ENCODE peak calls at places on chromosomes 2 and 18, in seven cellular contexts. One of them, this sample, is unnamed.
A peak's percentile ranks its signal among the peaks of the same experiment; 100 is the strongest.

GRCh38 chr2:127968610-127969339 is 59.1 kb downstream of the SAP130 start:
- DNase-seq in iris pigment epithelial cell: peak; percentile 23
- DNase-seq in activated CD4-positive, alpha-beta T cell treated with anti-CD3 and anti-CD28 coated beads for 24 hours: no peak
- DNase-seq in left cardiac atrium: no peak
- DNase-seq in stimulated activated CD4-positive, alpha-beta T cell treated with anti-CD3 and anti-CD28 coated beads, TNF-alpha, amount 100 ng/mL, for 4 hours: no peak
- DNase-seq in T-helper 9 cell: no peak
- DNase-seq in osteoblast: no peak
- DNase-seq in this sample: peak; percentile 37

GRCh38 chr2:39124770-39125075 is 3.9 kb upstream of the SOS1 start:
- DNase-seq in left cardiac atrium: no peak
- DNase-seq in stimulated activated CD4-positive, alpha-beta T cell treated with anti-CD3 and anti-CD28 coated beads, TNF-alpha, amount 100 ng/mL, for 4 hours: no peak
- DNase-seq in osteoblast: peak; percentile 70
- DNase-seq in T-helper 9 cell: no peak
- DNase-seq in activated CD4-positive, alpha-beta T cell treated with anti-CD3 and anti-CD28 coated beads for 24 hours: no peak
- DNase-seq in iris pigment epithelial cell: no peak
- DNase-seq in this sample: peak; percentile 80

GRCh38 chr2:77862120-77862519 is 339.9 kb upstream of the LRRTM4 start:
- DNase-seq in activated CD4-positive, alpha-beta T cell treated with anti-CD3 and anti-CD28 coated beads for 24 hours: no peak
- DNase-seq in osteoblast: no peak
- DNase-seq in left cardiac atrium: no peak
- DNase-seq in iris pigment epithelial cell: no peak
- DNase-seq in stimulated activated CD4-positive, alpha-beta T cell treated with anti-CD3 and anti-CD28 coated beads, TNF-alpha, amount 100 ng/mL, for 4 hours: no peak
- DNase-seq in T-helper 9 cell: no peak
- DNase-seq in this sample: no peak

GRCh38 chr2:134657650-134658250 is 61.0 kb downstream of the TMEM163 start:
- DNase-seq in stimulated activated CD4-positive, alpha-beta T cell treated with anti-CD3 and anti-CD28 coated beads, TNF-alpha, amount 100 ng/mL, for 4 hours: no peak
- DNase-seq in left cardiac atrium: no peak
- DNase-seq in T-helper 9 cell: peak; percentile 44
- DNase-seq in osteoblast: no peak
- DNase-seq in iris pigment epithelial cell: no peak
- DNase-seq in activated CD4-positive, alpha-beta T cell treated with anti-CD3 and anti-CD28 coated beads for 24 hours: no peak
- DNase-seq in this sample: no peak

GRCh38 chr18:45890606-45891005 is 65.1 kb downstream of the SIGLEC15 start:
- DNase-seq in T-helper 9 cell: no peak
- DNase-seq in iris pigment epithelial cell: no peak
- DNase-seq in stimulated activated CD4-positive, alpha-beta T cell treated with anti-CD3 and anti-CD28 coated beads, TNF-alpha, amount 100 ng/mL, for 4 hours: no peak
- DNase-seq in activated CD4-positive, alpha-beta T cell treated with anti-CD3 and anti-CD28 coated beads for 24 hours: no peak
- DNase-seq in left cardiac atrium: no peak
- DNase-seq in osteoblast: no peak
- DNase-seq in this sample: no peak

GRCh38 chr18:28728891-28729290 is 552.0 kb upstream of the CDH2 start:
- DNase-seq in osteoblast: no peak
- DNase-seq in activated CD4-positive, alpha-beta T cell treated with anti-CD3 and anti-CD28 coated beads for 24 hours: no peak
- DNase-seq in T-helper 9 cell: no peak
- DNase-seq in stimulated activated CD4-positive, alpha-beta T cell treated with anti-CD3 and anti-CD28 coated beads, TNF-alpha, amount 100 ng/mL, for 4 hours: no peak
- DNase-seq in left cardiac atrium: no peak
- DNase-seq in iris pigment epithelial cell: peak; percentile 36
- DNase-seq in this sample: no peak

GRCh38 chr2:188721784-188722183 is 252.4 kb upstream of the COL3A1 start:
- DNase-seq in T-helper 9 cell: no peak
- DNase-seq in iris pigment epithelial cell: no peak
- DNase-seq in activated CD4-positive, alpha-beta T cell treated with anti-CD3 and anti-CD28 coated beads for 24 hours: no peak
- DNase-seq in osteoblast: no peak
- DNase-seq in left cardiac atrium: no peak
- DNase-seq in stimulated activated CD4-positive, alpha-beta T cell treated with anti-CD3 and anti-CD28 coated beads, TNF-alpha, amount 100 ng/mL, for 4 hours: no peak
- DNase-seq in this sample: no peak

GRCh38 chr2:136118819-136119716 is 1.1 kb upstream of the CXCR4 start:
- DNase-seq in iris pigment epithelial cell: no peak
- DNase-seq in T-helper 9 cell: peak; percentile 86
- DNase-seq in activated CD4-positive, alpha-beta T cell treated with anti-CD3 and anti-CD28 coated beads for 24 hours: peak; percentile 66
- DNase-seq in stimulated activated CD4-positive, alpha-beta T cell treated with anti-CD3 and anti-CD28 coated beads, TNF-alpha, amount 100 ng/mL, for 4 hours: peak; percentile 54
- DNase-seq in left cardiac atrium: peak; percentile 63
- DNase-seq in osteoblast: peak; percentile 74
- DNase-seq in this sample: no peak

GRCh38 chr2:85259101-85259590 is 68.6 kb downstream of the TGOLN2 start:
- DNase-seq in iris pigment epithelial cell: peak; percentile 84
- DNase-seq in osteoblast: peak; percentile 89
- DNase-seq in left cardiac atrium: no peak
- DNase-seq in stimulated activated CD4-positive, alpha-beta T cell treated with anti-CD3 and anti-CD28 coated beads, TNF-alpha, amount 100 ng/mL, for 4 hours: no peak
- DNase-seq in T-helper 9 cell: no peak
- DNase-seq in activated CD4-positive, alpha-beta T cell treated with anti-CD3 and anti-CD28 coated beads for 24 hours: no peak
- DNase-seq in this sample: no peak

GRCh38 chr2:240161087-240161750 is 20.8 kb upstream of the OTOS start:
- DNase-seq in osteoblast: peak; percentile 47
- DNase-seq in activated CD4-positive, alpha-beta T cell treated with anti-CD3 and anti-CD28 coated beads for 24 hours: no peak
- DNase-seq in T-helper 9 cell: no peak
- DNase-seq in left cardiac atrium: no peak
- DNase-seq in iris pigment epithelial cell: no peak
- DNase-seq in stimulated activated CD4-positive, alpha-beta T cell treated with anti-CD3 and anti-CD28 coated beads, TNF-alpha, amount 100 ng/mL, for 4 hours: no peak
- DNase-seq in this sample: no peak

GRCh38 chr18:21997207-21998143 is 171.9 kb upstream of the GATA6 start:
- DNase-seq in stimulated activated CD4-positive, alpha-beta T cell treated with anti-CD3 and anti-CD28 coated beads, TNF-alpha, amount 100 ng/mL, for 4 hours: no peak
- DNase-seq in osteoblast: no peak
- DNase-seq in T-helper 9 cell: no peak
- DNase-seq in left cardiac atrium: no peak
- DNase-seq in activated CD4-positive, alpha-beta T cell treated with anti-CD3 and anti-CD28 coated beads for 24 hours: no peak
- DNase-seq in iris pigment epithelial cell: peak; percentile 43
- DNase-seq in this sample: no peak

GRCh38 chr2:9076210-9076609 is 72.7 kb upstream of the MBOAT2 start:
- DNase-seq in T-helper 9 cell: no peak
- DNase-seq in osteoblast: no peak
- DNase-seq in left cardiac atrium: no peak
- DNase-seq in iris pigment epithelial cell: peak; percentile 61
- DNase-seq in stimulated activated CD4-positive, alpha-beta T cell treated with anti-CD3 and anti-CD28 coated beads, TNF-alpha, amount 100 ng/mL, for 4 hours: no peak
- DNase-seq in activated CD4-positive, alpha-beta T cell treated with anti-CD3 and anti-CD28 coated beads for 24 hours: no peak
- DNase-seq in this sample: no peak

GRCh38 chr2:209391776-209392401 is 32.0 kb upstream of the MAP2 start:
- DNase-seq in stimulated activated CD4-positive, alpha-beta T cell treated with anti-CD3 and anti-CD28 coated beads, TNF-alpha, amount 100 ng/mL, for 4 hours: no peak
- DNase-seq in osteoblast: peak; percentile 64
- DNase-seq in T-helper 9 cell: no peak
- DNase-seq in left cardiac atrium: no peak
- DNase-seq in activated CD4-positive, alpha-beta T cell treated with anti-CD3 and anti-CD28 coated beads for 24 hours: no peak
- DNase-seq in iris pigment epithelial cell: peak; percentile 49
- DNase-seq in this sample: no peak

GRCh38 chr18:21550510-21550970 is 50.0 kb downstream of the ESCO1 start:
- DNase-seq in left cardiac atrium: no peak
- DNase-seq in osteoblast: no peak
- DNase-seq in T-helper 9 cell: no peak
- DNase-seq in stimulated activated CD4-positive, alpha-beta T cell treated with anti-CD3 and anti-CD28 coated beads, TNF-alpha, amount 100 ng/mL, for 4 hours: no peak
- DNase-seq in activated CD4-positive, alpha-beta T cell treated with anti-CD3 and anti-CD28 coated beads for 24 hours: no peak
- DNase-seq in iris pigment epithelial cell: no peak
- DNase-seq in this sample: no peak

GRCh38 chr18:69626643-69627242 is 226.1 kb downstream of the DOK6 start:
- DNase-seq in left cardiac atrium: no peak
- DNase-seq in activated CD4-positive, alpha-beta T cell treated with anti-CD3 and anti-CD28 coated beads for 24 hours: no peak
- DNase-seq in iris pigment epithelial cell: peak; percentile 3
- DNase-seq in osteoblast: no peak
- DNase-seq in T-helper 9 cell: no peak
- DNase-seq in stimulated activated CD4-positive, alpha-beta T cell treated with anti-CD3 and anti-CD28 coated beads, TNF-alpha, amount 100 ng/mL, for 4 hours: no peak
- DNase-seq in this sample: no peak

GRCh38 chr2:127197475-127198385 is 22.4 kb downstream of the CYP27C1 start:
- DNase-seq in left cardiac atrium: peak; percentile 53
- DNase-seq in stimulated activated CD4-positive, alpha-beta T cell treated with anti-CD3 and anti-CD28 coated beads, TNF-alpha, amount 100 ng/mL, for 4 hours: peak; percentile 9
- DNase-seq in activated CD4-positive, alpha-beta T cell treated with anti-CD3 and anti-CD28 coated beads for 24 hours: peak; percentile 42
- DNase-seq in osteoblast: peak; percentile 89
- DNase-seq in T-helper 9 cell: peak; percentile 34
- DNase-seq in iris pigment epithelial cell: peak; percentile 31
- DNase-seq in this sample: no peak

GRCh38 chr2:195486987-195487644 is 169.9 kb upstream of the SLC39A10 start:
- DNase-seq in osteoblast: peak; percentile 62
- DNase-seq in activated CD4-positive, alpha-beta T cell treated with anti-CD3 and anti-CD28 coated beads for 24 hours: no peak
- DNase-seq in left cardiac atrium: no peak
- DNase-seq in iris pigment epithelial cell: peak; percentile 93
- DNase-seq in stimulated activated CD4-positive, alpha-beta T cell treated with anti-CD3 and anti-CD28 coated beads, TNF-alpha, amount 100 ng/mL, for 4 hours: no peak
- DNase-seq in T-helper 9 cell: no peak
- DNase-seq in this sample: peak; percentile 75

GRCh38 chr2:182784777-182785176 is 68.7 kb downstream of the DNAJC10 start:
- DNase-seq in activated CD4-positive, alpha-beta T cell treated with anti-CD3 and anti-CD28 coated beads for 24 hours: no peak
- DNase-seq in iris pigment epithelial cell: peak; percentile 60
- DNase-seq in T-helper 9 cell: no peak
- DNase-seq in osteoblast: no peak
- DNase-seq in left cardiac atrium: no peak
- DNase-seq in stimulated activated CD4-positive, alpha-beta T cell treated with anti-CD3 and anti-CD28 coated beads, TNF-alpha, amount 100 ng/mL, for 4 hours: no peak
- DNase-seq in this sample: no peak

GRCh38 chr18:48031641-48032040 is 101.2 kb upstream of the SMAD2 start:
- DNase-seq in activated CD4-positive, alpha-beta T cell treated with anti-CD3 and anti-CD28 coated beads for 24 hours: no peak
- DNase-seq in left cardiac atrium: no peak
- DNase-seq in osteoblast: no peak
- DNase-seq in iris pigment epithelial cell: no peak
- DNase-seq in T-helper 9 cell: no peak
- DNase-seq in stimulated activated CD4-positive, alpha-beta T cell treated with anti-CD3 and anti-CD28 coated beads, TNF-alpha, amount 100 ng/mL, for 4 hours: no peak
- DNase-seq in this sample: no peak

GRCh38 chr2:45119038-45119437 is 109.8 kb upstream of the SIX2 start:
- DNase-seq in activated CD4-positive, alpha-beta T cell treated with anti-CD3 and anti-CD28 coated beads for 24 hours: no peak
- DNase-seq in left cardiac atrium: no peak
- DNase-seq in osteoblast: no peak
- DNase-seq in stimulated activated CD4-positive, alpha-beta T cell treated with anti-CD3 and anti-CD28 coated beads, TNF-alpha, amount 100 ng/mL, for 4 hours: no peak
- DNase-seq in iris pigment epithelial cell: peak; percentile 85
- DNase-seq in T-helper 9 cell: no peak
- DNase-seq in this sample: no peak

GRCh38 chr2:33528551-33528950 is 52.1 kb downstream of the RASGRP3 start:
- DNase-seq in iris pigment epithelial cell: no peak
- DNase-seq in left cardiac atrium: no peak
- DNase-seq in activated CD4-positive, alpha-beta T cell treated with anti-CD3 and anti-CD28 coated beads for 24 hours: no peak
- DNase-seq in stimulated activated CD4-positive, alpha-beta T cell treated with anti-CD3 and anti-CD28 coated beads, TNF-alpha, amount 100 ng/mL, for 4 hours: no peak
- DNase-seq in T-helper 9 cell: no peak
- DNase-seq in osteoblast: no peak
- DNase-seq in this sample: no peak

GRCh38 chr2:200226652-200227426 is 79.7 kb upstream of the SPATS2L start:
- DNase-seq in left cardiac atrium: peak; percentile 58
- DNase-seq in activated CD4-positive, alpha-beta T cell treated with anti-CD3 and anti-CD28 coated beads for 24 hours: no peak
- DNase-seq in iris pigment epithelial cell: no peak
- DNase-seq in T-helper 9 cell: no peak
- DNase-seq in stimulated activated CD4-positive, alpha-beta T cell treated with anti-CD3 and anti-CD28 coated beads, TNF-alpha, amount 100 ng/mL, for 4 hours: no peak
- DNase-seq in osteoblast: no peak
- DNase-seq in this sample: no peak

GRCh38 chr2:160652236-160652635 is 158.6 kb upstream of the RBMS1 start:
- DNase-seq in iris pigment epithelial cell: peak; percentile 23
- DNase-seq in left cardiac atrium: peak; percentile 56
- DNase-seq in activated CD4-positive, alpha-beta T cell treated with anti-CD3 and anti-CD28 coated beads for 24 hours: peak; percentile 45
- DNase-seq in T-helper 9 cell: peak; percentile 45
- DNase-seq in stimulated activated CD4-positive, alpha-beta T cell treated with anti-CD3 and anti-CD28 coated beads, TNF-alpha, amount 100 ng/mL, for 4 hours: peak; percentile 26
- DNase-seq in osteoblast: peak; percentile 23
- DNase-seq in this sample: no peak

GRCh38 chr2:138201326-138201725 is 237.1 kb downstream of the HNMT start:
- DNase-seq in stimulated activated CD4-positive, alpha-beta T cell treated with anti-CD3 and anti-CD28 coated beads, TNF-alpha, amount 100 ng/mL, for 4 hours: no peak
- DNase-seq in osteoblast: no peak
- DNase-seq in left cardiac atrium: no peak
- DNase-seq in iris pigment epithelial cell: peak; percentile 17
- DNase-seq in T-helper 9 cell: no peak
- DNase-seq in activated CD4-positive, alpha-beta T cell treated with anti-CD3 and anti-CD28 coated beads for 24 hours: no peak
- DNase-seq in this sample: no peak

GRCh38 chr2:236570081-236570979 is 705 bp downstream of the ACKR3 start:
- DNase-seq in osteoblast: peak; percentile 30
- DNase-seq in left cardiac atrium: no peak
- DNase-seq in T-helper 9 cell: no peak
- DNase-seq in activated CD4-positive, alpha-beta T cell treated with anti-CD3 and anti-CD28 coated beads for 24 hours: no peak
- DNase-seq in iris pigment epithelial cell: no peak
- DNase-seq in stimulated activated CD4-positive, alpha-beta T cell treated with anti-CD3 and anti-CD28 coated beads, TNF-alpha, amount 100 ng/mL, for 4 hours: no peak
- DNase-seq in this sample: no peak

GRCh38 chr18:22005191-22005824 is 164.1 kb upstream of the GATA6 start:
- DNase-seq in activated CD4-positive, alpha-beta T cell treated with anti-CD3 and anti-CD28 coated beads for 24 hours: no peak
- DNase-seq in iris pigment epithelial cell: peak; percentile 9
- DNase-seq in left cardiac atrium: peak; percentile 33
- DNase-seq in osteoblast: no peak
- DNase-seq in T-helper 9 cell: no peak
- DNase-seq in stimulated activated CD4-positive, alpha-beta T cell treated with anti-CD3 and anti-CD28 coated beads, TNF-alpha, amount 100 ng/mL, for 4 hours: no peak
- DNase-seq in this sample: no peak

GRCh38 chr2:102698369-102699111 is 63.3 kb upstream of the TMEM182 start:
- DNase-seq in iris pigment epithelial cell: no peak
- DNase-seq in stimulated activated CD4-positive, alpha-beta T cell treated with anti-CD3 and anti-CD28 coated beads, TNF-alpha, amount 100 ng/mL, for 4 hours: no peak
- DNase-seq in T-helper 9 cell: no peak
- DNase-seq in left cardiac atrium: no peak
- DNase-seq in activated CD4-positive, alpha-beta T cell treated with anti-CD3 and anti-CD28 coated beads for 24 hours: no peak
- DNase-seq in osteoblast: no peak
- DNase-seq in this sample: no peak

GRCh38 chr2:26612522-26613240 is 28.5 kb downstream of the CIB4 start:
- DNase-seq in osteoblast: no peak
- DNase-seq in stimulated activated CD4-positive, alpha-beta T cell treated with anti-CD3 and anti-CD28 coated beads, TNF-alpha, amount 100 ng/mL, for 4 hours: no peak
- DNase-seq in iris pigment epithelial cell: no peak
- DNase-seq in activated CD4-positive, alpha-beta T cell treated with anti-CD3 and anti-CD28 coated beads for 24 hours: no peak
- DNase-seq in T-helper 9 cell: no peak
- DNase-seq in left cardiac atrium: peak; percentile 53
- DNase-seq in this sample: peak; percentile 28

GRCh38 chr18:32010124-32010745 is 8.4 kb upstream of the RNF125 start:
- DNase-seq in left cardiac atrium: no peak
- DNase-seq in T-helper 9 cell: no peak
- DNase-seq in osteoblast: no peak
- DNase-seq in stimulated activated CD4-positive, alpha-beta T cell treated with anti-CD3 and anti-CD28 coated beads, TNF-alpha, amount 100 ng/mL, for 4 hours: no peak
- DNase-seq in activated CD4-positive, alpha-beta T cell treated with anti-CD3 and anti-CD28 coated beads for 24 hours: no peak
- DNase-seq in iris pigment epithelial cell: no peak
- DNase-seq in this sample: no peak

GRCh38 chr2:192195548-192196418 is 1.1 kb upstream of the TMEFF2 start:
- DNase-seq in osteoblast: peak; percentile 80
- DNase-seq in left cardiac atrium: peak; percentile 27
- DNase-seq in activated CD4-positive, alpha-beta T cell treated with anti-CD3 and anti-CD28 coated beads for 24 hours: no peak
- DNase-seq in stimulated activated CD4-positive, alpha-beta T cell treated with anti-CD3 and anti-CD28 coated beads, TNF-alpha, amount 100 ng/mL, for 4 hours: no peak
- DNase-seq in iris pigment epithelial cell: peak; percentile 24
- DNase-seq in T-helper 9 cell: no peak
- DNase-seq in this sample: no peak

GRCh38 chr2:176125215-176126054 is 2.9 kb downstream of the HOXD9 start:
- DNase-seq in stimulated activated CD4-positive, alpha-beta T cell treated with anti-CD3 and anti-CD28 coated beads, TNF-alpha, amount 100 ng/mL, for 4 hours: no peak
- DNase-seq in activated CD4-positive, alpha-beta T cell treated with anti-CD3 and anti-CD28 coated beads for 24 hours: no peak
- DNase-seq in left cardiac atrium: no peak
- DNase-seq in iris pigment epithelial cell: no peak
- DNase-seq in osteoblast: peak; percentile 47
- DNase-seq in T-helper 9 cell: no peak
- DNase-seq in this sample: no peak